ENCODE peak calls at places on chromosomes 12 and 14, in six cellular contexts. Y is cardiac muscle cell, J is aorta, G is mesendoderm, Z is GM23338, X is lung. A is an unnamed sample. For H3K4me1 and H3K27me3, the result is how much of the 10 kb centered on the place peaks cover.

GRCh38 chr14:105863296-105864108 is 337.1 kb downstream of the TMEM121 start:
- DNase-seq in Y (no peak), Z (no peak), X (no peak), G (no peak), J (peak), A (peak)

GRCh38 chr14:98498019-98498885 is 773.7 kb downstream of the BCL11B start:
- DNase-seq in G (no peak), X (no peak), J (no peak), Z (no peak), Y (no peak), A (no peak)

GRCh38 chr12:93939641-93940040 is 208.7 kb upstream of the PLXNC1 start:
- DNase-seq in G (no peak), J (no peak), X (no peak), Y (no peak), Z (no peak), A (no peak)

GRCh38 chr14:89399594-89400068 is 17.4 kb downstream of the FOXN3 start:
- DNase-seq in Y (peak), Z (peak), G (peak), X (no peak), J (no peak), A (no peak)

GRCh38 chr14:30464481-30464880 is 94.5 kb upstream of the G2E3 start:
- DNase-seq in X (no peak), Z (no peak), J (no peak), G (no peak), Y (no peak), A (no peak)

GRCh38 chr14:92717571-92718042 is 30.8 kb downstream of the LGMN start:
- DNase-seq in J (no peak), G (no peak), Y (no peak), Z (no peak), X (no peak), A (no peak)

GRCh38 chr12:112167031-112167461 is 41.7 kb downstream of the TRAFD1 start:
- DNase-seq in Z (no peak), X (no peak), Y (no peak), J (peak), G (no peak), A (no peak)

GRCh38 chr14:101072531-101072930 is 169.0 kb upstream of the RTL1 start:
- DNase-seq in J (peak), Y (no peak), G (peak), Z (no peak), X (peak), A (peak)

GRCh38 chr14:102164241-102164641 is 24.5 kb downstream of the WDR20 start:
- DNase-seq in J (no peak), Y (peak), Z (no peak), G (no peak), X (no peak), A (no peak)

GRCh38 chr12:25307818-25308217 is 57.1 kb upstream of the KRAS start:
- DNase-seq in J (no peak), G (no peak), Y (no peak), X (no peak), Z (no peak), A (no peak)

GRCh38 chr12:122022393-122023338 is 982 bp downstream of the BCL7A start:
- DNase-seq in Y (peak), G (peak), J (no peak), Z (peak), X (no peak), A (peak)

GRCh38 chr12:89884365-89884915 is 175.8 kb upstream of the ATP2B1 start:
- DNase-seq in Y (no peak), X (no peak), J (no peak), G (no peak), Z (no peak), A (no peak)

GRCh38 chr12:132754555-132754954 is 7.1 kb downstream of the ANKLE2 start:
- DNase-seq in J (no peak), Z (peak), G (peak), Y (no peak), X (no peak), A (no peak)

GRCh38 chr14:105312973-105313372 is 1.6 kb upstream of the PACS2 start:
- DNase-seq in Y (no peak), X (no peak), G (no peak), J (no peak), Z (no peak), A (no peak)

GRCh38 chr14:86501611-86502010 is 971.7 kb downstream of the FLRT2 start:
- DNase-seq in G (no peak), J (no peak), Y (no peak), X (no peak), Z (no peak), A (no peak)

GRCh38 chr12:10095971-10096370 is 2.8 kb downstream of the CLEC1A start:
- DNase-seq in J (no peak), G (no peak), Z (no peak), Y (no peak), X (no peak), A (no peak)

GRCh38 chr14:92610849-92611271 is 97.3 kb downstream of the RIN3 start:
- DNase-seq in X (no peak), G (no peak), Y (no peak), J (no peak), Z (no peak), A (no peak)

GRCh38 chr14:74913986-74914573 is 9.0 kb downstream of the RPS6KL1 start:
- DNase-seq in X (peak), Z (peak), G (peak), Y (peak), J (peak), A (peak)

GRCh38 chr12:131854861-131855476 is 26.8 kb downstream of the MMP17 start:
- DNase-seq in G (no peak), Y (no peak), X (no peak), J (no peak), Z (no peak), A (no peak)

GRCh38 chr12:115636546-115636945 is 640.9 kb downstream of the MED13L start:
- DNase-seq in G (no peak), J (no peak), Z (no peak), Y (no peak), X (no peak), A (no peak)

GRCh38 chr12:105944628-105945027 is 194.1 kb downstream of the NUAK1 start:
- DNase-seq in J (no peak), X (no peak), Y (no peak), G (no peak), Z (no peak), A (no peak)

GRCh38 chr12:115998119-115998633 is 279.3 kb downstream of the MED13L start:
- DNase-seq in X (no peak), Y (peak), J (no peak), Z (peak), G (peak), A (no peak)

GRCh38 chr14:100902295-100902694 is 1.2 kb downstream of the RTL1 start:
- DNase-seq in G (peak), X (peak), Y (no peak), Z (peak), J (peak), A (no peak)

GRCh38 chr12:6769003-6769389 is 2.8 kb downstream of the PTMS start:
- DNase-seq in J (peak), Z (peak), Y (peak), X (no peak), G (peak), A (no peak)

GRCh38 chr12:34291426-34291901 is 269.2 kb downstream of the ALG10 start:
- DNase-seq in J (peak), X (no peak), G (no peak), Z (no peak), Y (no peak), A (no peak)

GRCh38 chr14:76917158-76917596 is 91.0 kb downstream of the LRRC74A start:
- DNase-seq in G (peak), J (no peak), Z (peak), X (peak), Y (peak), A (peak)

GRCh38 chr14:34700622-34701130 is 13.7 kb downstream of the CFL2 start:
- DNase-seq in Y (no peak), X (no peak), Z (no peak), G (no peak), J (no peak), A (no peak)

GRCh38 chr14:59278111-59278510 is 89.6 kb downstream of the DAAM1 start:
- DNase-seq in J (no peak), G (no peak), Z (no peak), X (no peak), Y (peak), A (peak)

GRCh38 chr14:49594347-49595089 is 4.2 kb upstream of the LRR1 start:
- DNase-seq in J (no peak), G (no peak), Z (no peak), X (peak), Y (peak), A (no peak)

GRCh38 chr14:94366146-94366887 is 22.1 kb downstream of the SERPINA1 start:
- DNase-seq in J (no peak), G (no peak), Z (no peak), Y (no peak), X (no peak), A (no peak)

GRCh38 chr12:28442101-28442500 is 251.8 kb downstream of the CCDC91 start:
- DNase-seq in X (no peak), Z (no peak), J (no peak), G (peak), Y (no peak), A (no peak)

GRCh38 chr14:79576434-79576833 is 634.9 kb downstream of the DIO2 start:
- DNase-seq in Z (no peak), Y (peak), J (no peak), X (no peak), G (no peak), A (no peak)

GRCh38 chr12:113861708-113862312 is 104.3 kb downstream of the RBM19 start:
- DNase-seq in X (no peak), J (no peak), Z (peak), Y (no peak), G (no peak), A (peak)

GRCh38 chr12:27148791-27149190 is 66.4 kb upstream of the C12orf71 start:
- DNase-seq in Z (no peak), Y (no peak), X (no peak), G (no peak), J (no peak), A (no peak)

GRCh38 chr12:15899282-15899870 is 11.8 kb upstream of the DERA start:
- DNase-seq in X (no peak), G (no peak), Z (peak), J (no peak), Y (no peak), A (no peak)

GRCh38 chr12:46372852-46373302 is 304 bp upstream of the SLC38A2 start:
- DNase-seq in G (no peak), Y (no peak), X (no peak), Z (peak), J (no peak), A (no peak)

GRCh38 chr14:30129795-30130194 is 202.1 kb upstream of the PRKD1 start:
- DNase-seq in Z (peak), X (no peak), G (peak), Y (peak), J (no peak), A (no peak)

GRCh38 chr12:68175566-68176033 is 16.1 kb upstream of the IFNG start:
- DNase-seq in X (no peak), Z (no peak), J (no peak), G (peak), Y (no peak), A (no peak)

GRCh38 chr12:66066071-66066928 is 64.2 kb downstream of the LLPH start:
- DNase-seq in Y (peak), J (no peak), X (no peak), G (peak), Z (no peak), A (peak)

GRCh38 chr12:112406519-112407488 is 2.6 kb downstream of the RPL6 start:
- DNase-seq in X (no peak), J (no peak), Z (no peak), Y (no peak), G (no peak), A (no peak)

GRCh38 chr12:88642675-88643431 is 62.6 kb upstream of the KITLG start:
- DNase-seq in Y (no peak), Z (no peak), G (no peak), X (no peak), J (no peak), A (no peak)
- H3K4me1 ChIP-seq in Y (under half), Z (under half), G (under half), X (under half), J (under half), A (under half)

DNA sequence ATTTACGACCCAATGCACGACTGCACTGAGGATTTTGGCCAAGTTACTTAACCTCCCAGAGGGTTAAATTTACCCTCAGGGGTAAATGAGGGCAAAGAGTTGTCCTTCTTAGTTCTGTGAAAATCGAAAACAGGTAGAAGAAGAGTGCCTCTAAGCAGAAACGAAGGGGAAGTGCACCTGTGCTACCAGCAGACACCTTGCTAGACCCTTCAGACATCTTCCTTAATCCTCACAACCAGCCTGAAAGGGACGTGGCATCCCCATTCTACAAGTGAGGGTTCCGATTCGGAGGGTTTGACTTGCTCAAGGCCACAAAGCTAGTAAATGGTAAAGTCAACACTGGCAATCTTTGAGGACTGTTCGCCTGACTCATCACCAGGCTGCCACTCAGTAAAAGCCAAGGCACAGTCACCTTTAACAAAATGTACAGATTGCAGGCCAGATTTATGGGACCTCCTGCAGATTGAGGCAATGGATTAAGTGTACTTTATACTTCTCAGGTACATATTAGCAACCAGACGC is 1.6 kb downstream of the GSG1 start:
- DNase-seq in Z (no peak), Y (peak), G (no peak), J (no peak), X (no peak), A (peak)
- H3K4me3 ChIP-seq in Z (peak), Y (peak), G (no peak), J (no peak), X (no peak), A (peak)

GRCh38 chr14:23669441-23669840 is 33.3 kb downstream of the DHRS2 start:
- DNase-seq in Y (no peak), X (no peak), J (no peak), Z (no peak), G (no peak), A (no peak)
- H3K27me3 ChIP-seq in Y (under half), X (under half), J (under half), Z (under half), G (under half), A (under half)

DNA sequence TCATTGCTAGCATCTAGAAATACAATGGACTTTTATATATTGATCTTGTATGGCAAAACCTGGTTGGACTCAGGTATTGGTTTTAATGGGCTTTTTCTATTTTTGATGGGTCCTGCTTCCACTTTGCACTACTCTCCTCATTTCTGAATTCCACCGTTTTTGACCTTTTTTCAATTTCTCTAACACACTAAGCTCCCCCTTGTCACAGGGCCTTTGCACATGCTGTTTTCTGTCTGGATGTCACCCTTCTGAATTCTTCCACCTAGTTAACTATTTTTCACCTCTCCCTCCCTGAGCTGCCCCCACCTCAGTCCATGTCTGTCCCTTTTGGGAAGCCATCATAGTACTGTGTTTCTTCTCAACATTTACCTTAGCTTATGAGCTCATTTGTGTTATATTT is 112.7 kb upstream of the FRMD6 start:
- DNase-seq in J (no peak), X (no peak), Z (no peak), Y (no peak), G (no peak), A (no peak)
- H3K4me1 ChIP-seq in J (under half), X (under half), Z (under half), Y (under half), G (under half), A (under half)

DNA sequence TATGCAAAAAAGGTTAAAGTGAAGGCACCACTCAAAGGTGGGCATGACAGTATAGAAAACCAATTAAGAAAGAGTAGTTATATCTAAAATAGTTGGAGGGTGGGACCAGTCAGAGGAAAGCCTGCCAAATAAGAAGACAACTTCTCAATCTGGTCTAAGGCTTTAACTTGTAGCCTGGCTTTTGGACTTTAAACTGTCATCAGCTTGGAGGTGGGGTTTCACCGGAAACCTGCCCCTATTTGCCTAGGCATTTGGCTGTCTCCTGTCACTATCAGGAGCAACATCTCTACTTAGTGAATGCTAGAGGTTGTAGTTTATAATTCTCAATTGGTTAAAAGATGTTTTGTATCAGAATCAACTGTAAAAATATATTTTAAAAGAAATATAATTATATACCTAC is 107.3 kb downstream of the SLCO1B3 start:
- DNase-seq in Z (no peak), Y (no peak), G (no peak), X (no peak), J (no peak), A (no peak)
- H3K4me3 ChIP-seq in Z (no peak), Y (no peak), G (no peak), X (no peak), J (no peak), A (no peak)

DNA sequence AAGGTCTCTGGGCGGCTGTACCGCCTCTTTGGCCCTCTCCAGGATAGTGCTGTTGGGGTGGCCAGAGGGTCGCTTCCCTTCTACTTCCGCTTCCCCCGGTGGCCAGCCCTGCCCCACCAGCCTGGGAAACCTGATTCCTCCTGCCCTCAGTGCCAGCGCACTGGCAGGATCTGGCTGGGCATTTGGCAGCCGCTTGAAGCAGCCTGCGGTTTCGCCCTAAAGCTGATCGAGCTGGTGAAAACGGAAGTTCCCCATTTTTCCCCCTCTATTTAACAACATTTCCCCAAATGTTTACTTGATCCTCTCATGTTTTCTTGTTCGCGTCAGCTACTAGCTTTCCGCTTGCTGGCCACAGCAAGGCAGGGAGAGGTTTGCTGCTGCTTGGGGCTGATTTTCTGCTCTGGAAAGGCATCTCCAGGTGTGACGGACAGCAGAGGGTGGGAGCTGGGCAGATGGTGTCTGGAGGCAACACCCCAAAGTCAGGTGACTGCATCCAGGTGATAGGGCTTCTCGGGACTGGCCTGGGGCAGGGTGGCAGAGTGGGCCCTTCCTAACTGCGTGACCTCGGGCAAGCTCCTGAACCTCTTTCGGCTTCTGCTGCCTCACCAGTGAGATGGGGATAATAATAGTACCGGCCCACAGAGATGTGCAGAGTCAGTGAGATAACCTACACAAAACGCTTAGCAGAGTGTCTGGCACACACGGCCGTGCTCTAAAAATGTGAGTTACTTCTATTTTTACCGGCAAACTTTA is 53.0 kb downstream of the TSPAN9 start:
- DNase-seq in Z (no peak), Y (no peak), X (no peak), J (peak), G (no peak), A (no peak)
- H3K27me3 ChIP-seq in Z (under half), Y (under half), X (under half), J (under half), G (under half), A (under half)

A was measured in SJSA1.